ENCODE peak calls at places on chromosomes 12 and 14, in eight cellular contexts. Y is AG10803, W is nephron progenitor cell, D is stomach, P is kidney epithelial cell, G is GM12864, I is cardiac muscle cell, V is PC-9. J is an unnamed sample.

GRCh38 chr14:104774453-104775072 is 21.0 kb downstream of the AKT1 start:
- DNase-seq in V (no peak), Y (no peak), I (no peak), W (no peak), P (no peak), D (peak; percentile 88), G (no peak), J (no peak)

GRCh38 chr14:40317690-40318089 is 885.5 kb upstream of the FBXO33 start:
- DNase-seq in P (no peak), W (no peak), I (no peak), V (no peak), Y (no peak), G (no peak), D (no peak), J (no peak)

GRCh38 chr12:132490481-132491348 is 764 bp downstream of the FBRSL1 start:
- DNase-seq in V (no peak), Y (peak; percentile 12), G (no peak), P (no peak), D (no peak), I (peak; percentile 58), W (peak; percentile 49), J (no peak)

GRCh38 chr12:16095531-16096110 is 181.9 kb downstream of the SLC15A5 start:
- DNase-seq in I (no peak), Y (no peak), G (no peak), V (no peak), W (no peak), D (no peak), P (no peak), J (no peak)

GRCh38 chr12:131006036-131006735 is 52.5 kb downstream of the ADGRD1 start:
- DNase-seq in I (no peak), W (no peak), D (no peak), G (no peak), P (no peak), Y (no peak), V (no peak), J (no peak)

GRCh38 chr14:85565862-85566296 is 35.9 kb downstream of the FLRT2 start:
- DNase-seq in V (no peak), W (no peak), P (peak; percentile 21), I (no peak), Y (peak; percentile 44), D (no peak), G (no peak), J (no peak)

GRCh38 chr12:118417942-118418341 is 41.6 kb downstream of the SUDS3 start:
- DNase-seq in G (no peak), W (no peak), P (no peak), I (no peak), D (no peak), V (no peak), Y (no peak), J (no peak)

GRCh38 chr14:77007339-77007974 is 21.1 kb downstream of the IRF2BPL start:
- DNase-seq in I (no peak), W (no peak), G (no peak), Y (no peak), V (no peak), D (no peak), P (no peak), J (no peak)

GRCh38 chr12:51913071-51914033 is 6.0 kb downstream of the ACVRL1 start:
- DNase-seq in V (no peak), Y (no peak), W (no peak), P (no peak), G (no peak), I (no peak), D (no peak), J (no peak)

GRCh38 chr12:100652488-100652887 is 79.0 kb downstream of the GAS2L3 start:
- DNase-seq in W (no peak), G (no peak), D (no peak), I (no peak), V (no peak), Y (no peak), P (no peak), J (no peak)

GRCh38 chr12:130971871-130972588 is 18.3 kb downstream of the ADGRD1 start:
- DNase-seq in V (no peak), G (no peak), P (no peak), Y (no peak), D (no peak), I (no peak), W (no peak), J (no peak)

GRCh38 chr12:15013634-15014169 is 40.9 kb downstream of the PDE6H start:
- DNase-seq in I (no peak), P (no peak), G (no peak), V (no peak), W (no peak), D (no peak), Y (no peak), J (no peak)

GRCh38 chr14:56339855-56340701 is 221.9 kb downstream of the PELI2 start:
- DNase-seq in I (peak; percentile 77), G (no peak), W (peak; percentile 54), D (peak; percentile 66), V (peak; percentile 78), Y (peak; percentile 96), P (peak; percentile 72), J (peak; percentile 50)

GRCh38 chr14:94464290-94464689 is 11.7 kb upstream of the SERPINA11 start:
- DNase-seq in P (no peak), Y (no peak), G (no peak), V (no peak), I (no peak), W (no peak), D (no peak), J (no peak)

GRCh38 chr14:20811994-20812393 is 9.3 kb upstream of the RNASE1 start:
- DNase-seq in W (no peak), D (no peak), P (no peak), Y (no peak), G (no peak), V (no peak), I (no peak), J (no peak)

GRCh38 chr12:103794814-103795213 is 46.2 kb downstream of the NT5DC3 start:
- DNase-seq in W (no peak), G (no peak), P (no peak), D (no peak), V (no peak), Y (no peak), I (peak; percentile 90), J (no peak)

GRCh38 chr14:55448146-55448614 is 7.8 kb upstream of the TBPL2 start:
- DNase-seq in I (no peak), W (no peak), V (peak; percentile 95), P (peak; percentile 91), D (peak; percentile 35), G (no peak), Y (peak; percentile 91), J (no peak)

DNA sequence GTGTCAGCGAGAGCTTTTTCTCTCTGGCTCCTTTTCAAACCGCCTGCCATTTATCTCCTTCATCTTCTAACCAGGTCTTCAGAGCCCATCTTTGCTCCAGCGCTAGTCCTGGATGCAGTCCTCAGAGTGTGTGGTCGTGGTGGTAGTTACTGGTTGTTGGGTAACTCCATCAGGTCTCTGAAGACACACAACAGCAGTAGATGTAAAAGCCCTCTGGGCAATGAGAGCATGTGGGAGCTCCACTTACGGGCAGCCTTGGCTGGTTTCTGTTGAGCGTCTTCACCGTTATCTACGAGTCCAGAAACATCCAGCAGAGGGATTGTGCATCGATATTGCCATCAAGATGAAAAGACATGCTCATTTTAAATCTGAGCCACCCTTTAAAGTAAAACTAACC is 61.2 kb downstream of the FBXL14 start:
- DNase-seq in I (no peak), W (no peak), Y (peak; percentile 56), D (no peak), P (no peak), G (no peak), V (no peak), J (no peak)
- TF ChIP-seq CTCF in I (no peak), W (no peak), Y (peak; percentile 30), D (no peak), P (no peak), G (peak; percentile 42), V (no peak), J (no peak)

GRCh38 chr14:61260939-61261776 is 20.0 kb downstream of the TMEM30B start:
- DNase-seq in V (peak; percentile 51), I (no peak), W (no peak), P (no peak), G (no peak), D (no peak), Y (peak; percentile 85), J (no peak)
- TF ChIP-seq CTCF in V (no peak), I (no peak), W (no peak), P (no peak), G (no peak), D (no peak), Y (peak; percentile 28), J (no peak)

GRCh38 chr14:71606064-71606463 is 326.2 kb upstream of the RGS6 start:
- DNase-seq in Y (no peak), W (no peak), V (no peak), I (no peak), G (no peak), P (no peak), D (no peak), J (no peak)
- TF ChIP-seq CTCF in Y (no peak), W (no peak), V (no peak), I (no peak), G (no peak), P (no peak), D (no peak), J (no peak)

DNA sequence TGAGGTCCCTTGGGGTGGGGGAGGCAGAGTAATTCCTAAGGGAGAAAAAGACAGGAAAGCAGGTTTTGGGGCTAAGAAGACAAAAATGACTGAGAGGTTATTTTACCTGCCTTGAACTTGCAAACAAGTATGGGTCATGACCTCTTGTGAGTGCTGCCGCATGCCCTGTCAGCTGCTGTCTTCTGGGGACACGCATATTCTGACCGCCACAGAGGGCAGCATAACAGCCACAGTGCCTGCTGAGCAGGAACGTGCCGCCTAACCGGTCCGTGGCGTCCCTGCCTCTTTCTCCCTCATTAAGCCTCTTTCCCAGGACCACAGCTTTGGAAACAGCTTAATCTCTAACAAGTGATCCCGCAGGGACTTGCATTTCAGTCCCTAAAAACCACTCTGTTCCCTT is 51.3 kb upstream of the KCNA1 start:
- DNase-seq in Y (no peak), V (no peak), I (peak; percentile 75), D (no peak), P (no peak), W (peak; percentile 49), G (no peak), J (peak; percentile 59)
- TF ChIP-seq CTCF in Y (no peak), V (no peak), I (no peak), D (no peak), P (no peak), W (no peak), G (peak; percentile 21), J (no peak)

GRCh38 chr14:100107236-100107635 is 42.0 kb downstream of the EVL start:
- DNase-seq in D (no peak), I (no peak), G (no peak), W (no peak), V (no peak), P (no peak), Y (no peak), J (no peak)
- TF ChIP-seq CTCF in D (no peak), I (no peak), G (no peak), W (no peak), V (no peak), P (no peak), Y (no peak), J (no peak)

GRCh38 chr12:63766498-63766897 is 13.2 kb upstream of the RXYLT1 start:
- DNase-seq in G (no peak), V (no peak), P (no peak), Y (no peak), I (no peak), D (no peak), W (no peak), J (no peak)
- TF ChIP-seq CTCF in G (no peak), V (peak; percentile 51), P (peak; percentile 12), Y (peak; percentile 28), I (peak; percentile 20), D (no peak), W (no peak), J (no peak)